ENCODE peak calls at places on chromosome 20, in ten cellular contexts. X, F, R, M, W, B, L, D, G and N are unnamed samples.

GRCh38 chr20:43824699-43825402 is 89.8 kb upstream of the TOX2 start:
- DNase-seq in M (no peak), B (no peak), R (no peak), D (no peak), X (no peak), W (peak; percentile 51), F (no peak), G (no peak), L (no peak), N (no peak)

GRCh38 chr20:32621071-32621913 is 36.2 kb upstream of the NOL4L start:
- DNase-seq in W (no peak), F (peak; percentile 54), X (no peak), B (no peak), L (no peak), R (no peak), M (no peak), D (no peak), G (no peak), N (peak; percentile 16)

GRCh38 chr20:3887870-3888614 is 1.1 kb upstream of the PANK2 start:
- DNase-seq in G (peak; percentile 14), M (peak; percentile 50), X (no peak), D (no peak), F (peak; percentile 26), B (no peak), L (no peak), W (no peak), R (no peak), N (no peak)

GRCh38 chr20:46894971-46895905 is 595 bp downstream of the EYA2 start:
- DNase-seq in D (no peak), L (peak; percentile 71), B (peak; percentile 36), M (no peak), F (no peak), G (peak; percentile 35), X (no peak), W (no peak), R (no peak), N (no peak)

GRCh38 chr20:53068241-53068640 is 96.1 kb downstream of the TSHZ2 start:
- DNase-seq in M (no peak), G (no peak), D (no peak), X (no peak), W (no peak), B (no peak), F (no peak), R (no peak), L (no peak), N (no peak)

GRCh38 chr20:41714030-41714429 is 95.9 kb upstream of the CHD6 start:
- DNase-seq in D (no peak), X (no peak), W (no peak), B (no peak), F (no peak), G (peak; percentile 41), L (no peak), M (no peak), R (no peak), N (no peak)

GRCh38 chr20:18524646-18525045 is 16.9 kb downstream of the SEC23B start:
- DNase-seq in X (no peak), G (no peak), F (no peak), M (no peak), L (no peak), D (no peak), W (no peak), B (no peak), R (no peak), N (no peak)

GRCh38 chr20:15220778-15221565 is 883.6 kb upstream of the FLRT3 start:
- DNase-seq in M (no peak), B (no peak), D (no peak), G (no peak), W (no peak), R (no peak), L (peak; percentile 16), X (no peak), F (no peak), N (no peak)

GRCh38 chr20:5390719-5391118 is 74.0 kb upstream of the PROKR2 start:
- DNase-seq in D (no peak), X (no peak), M (no peak), W (no peak), R (no peak), F (no peak), B (no peak), L (no peak), G (no peak), N (no peak)

GRCh38 chr20:45407783-45408645 is at the start of gene DBNDD2:
- DNase-seq in L (no peak), M (peak; percentile 72), G (no peak), W (no peak), R (no peak), F (no peak), X (no peak), D (no peak), B (no peak), N (no peak)

GRCh38 chr20:49769125-49769581 is 43.5 kb upstream of the SLC9A8 start:
- DNase-seq in M (no peak), D (no peak), L (no peak), W (no peak), F (no peak), X (no peak), B (no peak), R (no peak), G (no peak), N (no peak)

GRCh38 chr20:49766979-49767419 is 45.6 kb upstream of the SLC9A8 start:
- DNase-seq in F (no peak), M (no peak), G (no peak), W (no peak), R (no peak), L (no peak), B (no peak), X (no peak), D (no peak), N (no peak)

GRCh38 chr20:49765846-49766541 is 46.6 kb upstream of the SLC9A8 start:
- DNase-seq in X (no peak), L (no peak), W (no peak), G (no peak), B (no peak), F (no peak), M (no peak), D (no peak), R (no peak), N (no peak)

GRCh38 chr20:49770634-49771033 is 42.0 kb upstream of the SLC9A8 start:
- DNase-seq in B (no peak), X (no peak), D (no peak), F (no peak), W (no peak), M (no peak), G (no peak), L (no peak), R (no peak), N (no peak)

GRCh38 chr20:49768204-49769124 is 44.2 kb upstream of the SLC9A8 start:
- DNase-seq in W (peak; percentile 31), F (no peak), D (peak; percentile 66), G (peak; percentile 76), M (peak; percentile 32), L (peak; percentile 90), B (peak; percentile 73), R (peak; percentile 41), X (no peak), N (no peak)
- TF ChIP-seq POLR2A in W (no peak), F (no peak), D (no peak), G (no peak), M (no peak), L (no peak), B (no peak), R (no peak), X (no peak), N (no peak)

DNA sequence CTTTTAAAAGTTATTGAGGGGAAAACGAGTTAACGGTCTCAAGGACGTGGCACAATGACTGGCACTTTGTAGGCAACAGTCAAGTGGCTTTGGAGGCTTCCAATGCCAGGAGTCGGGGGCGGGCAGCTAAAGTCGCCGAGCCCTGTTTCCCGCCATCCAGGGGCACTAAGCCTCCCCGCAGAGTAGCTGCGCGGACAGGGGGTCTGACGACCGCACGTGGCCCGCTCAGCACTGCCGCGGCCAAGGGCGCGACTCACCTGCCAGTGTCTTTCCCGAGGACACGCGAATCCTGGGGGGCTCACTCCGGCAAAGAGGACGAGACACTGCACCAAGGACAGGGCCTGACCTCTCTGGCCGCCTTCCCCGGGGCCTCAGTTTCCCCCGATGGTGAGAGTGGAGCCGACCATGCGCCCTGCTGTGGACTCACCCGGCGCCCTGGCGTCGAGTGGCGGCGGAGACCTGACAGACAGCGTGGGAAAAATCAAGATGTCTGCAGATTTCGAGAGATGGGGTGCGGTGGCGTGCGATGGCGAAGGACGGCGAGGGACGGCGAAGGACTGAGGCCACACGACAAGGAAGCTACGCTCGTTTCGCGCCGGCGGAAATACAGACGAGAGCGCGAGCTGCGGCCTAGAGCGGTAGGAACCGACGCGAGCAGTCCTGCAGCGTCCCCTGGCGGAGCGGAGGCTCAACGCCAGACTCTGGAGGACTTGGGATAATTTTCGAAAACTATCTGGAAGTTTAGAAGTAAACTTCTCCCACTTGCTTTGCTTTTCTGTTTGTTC is at the start of gene SNHG17:
- DNase-seq in R (peak; percentile 79), L (peak; percentile 84), B (peak; percentile 93), G (peak; percentile 88), W (peak; percentile 60), X (peak; percentile 85), M (peak; percentile 88), F (peak; percentile 87), D (peak; percentile 35), N (peak; percentile 97)
- TF ChIP-seq POLR2A in R (peak; percentile 63), L (peak; percentile 53), B (no peak), G (no peak), W (peak; percentile 100), X (peak; percentile 76), M (no peak), F (peak; percentile 91), D (peak; percentile 99), N (peak; percentile 96)

GRCh38 chr20:35468671-35469334 is 13.4 kb downstream of the CEP250 start:
- DNase-seq in R (no peak), B (no peak), M (no peak), L (no peak), G (no peak), F (no peak), W (no peak), D (no peak), X (no peak), N (no peak)

GRCh38 chr20:35463455-35464300 is 8.3 kb downstream of the CEP250 start:
- DNase-seq in L (peak; percentile 61), M (peak; percentile 35), G (peak; percentile 38), R (no peak), D (peak; percentile 74), X (peak; percentile 58), F (peak; percentile 40), B (peak; percentile 58), W (no peak), N (peak; percentile 78)

GRCh38 chr20:35467339-35468224 is 12.2 kb downstream of the CEP250 start:
- DNase-seq in D (no peak), X (no peak), B (no peak), G (no peak), W (no peak), R (no peak), L (no peak), F (peak; percentile 21), M (no peak), N (no peak)

GRCh38 chr20:35465976-35466375 is 10.6 kb downstream of the CEP250 start:
- DNase-seq in X (no peak), M (peak; percentile 27), B (no peak), W (no peak), L (no peak), F (no peak), G (no peak), R (no peak), D (no peak), N (no peak)

GRCh38 chr20:35466856-35467255 is 11.5 kb downstream of the CEP250 start:
- DNase-seq in M (no peak), D (no peak), G (no peak), L (no peak), R (no peak), F (no peak), B (no peak), X (no peak), W (no peak), N (no peak)
- TF ChIP-seq POLR2A in M (no peak), D (no peak), G (no peak), L (no peak), R (no peak), F (no peak), B (no peak), X (no peak), W (no peak), N (no peak)

GRCh38 chr20:38298768-38299288 is 5.1 kb upstream of the BPI start:
- DNase-seq in W (no peak), D (no peak), B (peak; percentile 48), L (peak; percentile 70), G (peak; percentile 50), X (no peak), F (no peak), M (peak; percentile 78), R (peak; percentile 72), N (no peak)
- TF ChIP-seq POLR2A in W (no peak), D (no peak), B (no peak), L (no peak), G (no peak), X (no peak), F (no peak), M (no peak), R (no peak), N (no peak)